ENCODE peak calls at places on chromosome 21, in six cellular contexts. N is body of pancreas, L is uterus, Z is H1, E is ovary, P is HCT116. J is an unnamed sample. For H3K27me3, the result is how much of the 10 kb centered on the place peaks cover.

GRCh38 chr21:23968722-23969647 is 1638.3 kb downstream of the MRPL39 start:
- DNase-seq in N (peak), L (no peak), Z (peak), E (no peak), P (no peak), J (no peak)

GRCh38 chr21:42474982-42475381 is 21.0 kb downstream of the RSPH1 start:
- DNase-seq in N (no peak), L (no peak), Z (no peak), E (no peak), P (no peak), J (no peak)

GRCh38 chr21:46661211-46661625 is 25.7 kb downstream of the PRMT2 start:
- DNase-seq in N (peak), L (peak), Z (peak), E (peak), P (no peak), J (peak)

GRCh38 chr21:29181799-29182470 is 51.5 kb downstream of the MAP3K7CL start:
- DNase-seq in N (peak), L (no peak), Z (no peak), E (no peak), P (peak), J (no peak)

GRCh38 chr21:18220498-18220897 is 24.1 kb upstream of the CHODL start:
- DNase-seq in N (no peak), L (no peak), Z (no peak), E (no peak), P (no peak), J (no peak)

GRCh38 chr21:35134299-35134698 is 85.2 kb upstream of the RUNX1 start:
- DNase-seq in N (no peak), L (no peak), Z (no peak), E (no peak), P (no peak), J (no peak)

GRCh38 chr21:32329331-32329730 is 30.7 kb downstream of the MRAP start:
- DNase-seq in N (no peak), L (peak), Z (no peak), E (no peak), P (no peak), J (no peak)

GRCh38 chr21:33029512-33029921 is 3.8 kb downstream of the OLIG2 start:
- DNase-seq in N (no peak), L (no peak), Z (peak), E (no peak), P (no peak), J (no peak)

GRCh38 chr21:33954395-33954794 is 38.8 kb upstream of the ATP5PO start:
- DNase-seq in N (no peak), L (no peak), Z (no peak), E (no peak), P (no peak), J (no peak)

GRCh38 chr21:32382108-32382601 is 10.7 kb downstream of the URB1 start:
- DNase-seq in N (no peak), L (no peak), Z (no peak), E (no peak), P (no peak), J (no peak)

GRCh38 chr21:42833439-42833815 is 45.9 kb downstream of the WDR4 start:
- DNase-seq in N (peak), L (no peak), Z (peak), E (no peak), P (peak), J (no peak)

GRCh38 chr21:21200939-21201610 is 202.9 kb downstream of the NCAM2 start:
- DNase-seq in N (no peak), L (no peak), Z (no peak), E (no peak), P (no peak), J (no peak)

GRCh38 chr21:14877581-14878228 is 187.1 kb downstream of the NRIP1 start:
- DNase-seq in N (no peak), L (no peak), Z (no peak), E (no peak), P (no peak), J (no peak)

GRCh38 chr21:14545906-14546480 is at the start of gene SAMSN1:
- DNase-seq in N (peak), L (no peak), Z (no peak), E (no peak), P (no peak), J (no peak)

GRCh38 chr21:42734323-42734971 is 81.0 kb downstream of the PDE9A start:
- DNase-seq in N (no peak), L (no peak), Z (no peak), E (no peak), P (no peak), J (no peak)

GRCh38 chr21:42567861-42568260 is 54.2 kb downstream of the SLC37A1 start:
- DNase-seq in N (no peak), L (no peak), Z (no peak), E (no peak), P (no peak), J (peak)

GRCh38 chr21:34728479-34728878 is 59.7 kb downstream of the CLIC6 start:
- DNase-seq in N (peak), L (no peak), Z (no peak), E (no peak), P (no peak), J (no peak)

GRCh38 chr21:34797926-34798595 is 129.3 kb downstream of the CLIC6 start:
- DNase-seq in N (no peak), L (no peak), Z (no peak), E (no peak), P (no peak), J (no peak)

DNA sequence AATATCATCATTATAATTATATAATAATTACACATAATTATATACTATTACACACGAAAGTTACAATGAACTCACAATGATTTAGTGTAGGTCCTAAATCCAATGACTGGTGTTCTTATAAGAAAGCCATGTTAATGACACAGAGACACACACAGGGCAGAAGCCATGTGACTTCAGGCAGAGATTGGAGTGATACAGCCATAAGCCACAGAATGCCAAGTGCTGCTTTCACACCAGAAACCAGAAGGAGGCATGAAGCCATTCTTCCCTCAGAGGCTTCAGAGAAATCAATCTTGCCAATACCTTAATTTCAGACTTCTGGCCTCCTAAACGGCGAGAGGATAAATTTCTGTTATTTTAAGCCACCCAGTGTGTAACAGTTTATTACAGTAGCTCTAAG is 147.4 kb upstream of the KRTAP19-8 start:
- DNase-seq in N (no peak), L (no peak), Z (no peak), E (no peak), P (no peak), J (no peak)
- H3K27me3 ChIP-seq in N (under half), L (under half), Z (under half), E (under half), P (under half), J (under half)

GRCh38 chr21:44735821-44736220 is 24.4 kb upstream of the TSPEAR start:
- DNase-seq in N (no peak), L (no peak), Z (peak), E (no peak), P (no peak), J (no peak)
- H3K27ac ChIP-seq in N (no peak), L (no peak), Z (no peak), E (no peak), P (no peak), J (no peak)

DNA sequence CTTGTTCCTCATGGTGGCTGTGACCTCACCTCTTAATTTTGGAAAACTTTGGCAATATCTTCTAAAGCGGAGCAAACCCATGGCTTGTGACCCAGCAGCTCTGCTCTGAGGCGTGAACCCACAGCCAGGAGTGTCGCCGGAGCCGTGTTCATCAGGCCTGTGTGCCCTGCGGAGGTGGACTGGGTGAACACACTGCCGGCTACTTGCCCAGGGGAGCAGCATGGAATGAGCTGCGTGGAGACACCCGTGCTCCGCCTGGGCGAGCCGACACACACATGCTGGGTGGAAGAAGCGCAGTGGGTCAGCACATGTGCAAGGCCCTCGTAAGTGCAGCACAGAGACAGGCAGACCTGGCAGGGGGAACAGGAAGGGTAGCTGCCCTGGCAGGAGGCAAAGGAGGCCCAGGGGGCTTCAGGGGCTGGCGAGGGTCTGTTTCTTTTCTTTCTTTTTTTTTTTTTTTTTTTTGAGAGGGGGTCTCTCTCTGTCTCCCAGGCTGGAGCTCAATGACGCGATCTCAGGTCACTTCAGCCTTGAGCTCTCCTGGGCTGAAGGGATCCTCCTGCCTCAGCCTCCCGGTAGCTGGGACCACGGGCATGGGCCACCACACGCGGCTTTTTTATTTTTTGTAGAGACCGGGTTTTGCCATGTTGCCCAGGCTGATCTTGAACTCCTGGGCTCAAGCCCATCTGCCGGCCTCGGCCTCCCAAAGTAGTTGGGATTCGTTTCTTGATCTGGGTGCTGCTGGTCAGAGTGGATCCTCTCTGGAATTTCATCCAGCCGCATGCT is 41.8 kb downstream of the AGPAT3 start:
- DNase-seq in N (no peak), L (no peak), Z (no peak), E (no peak), P (no peak), J (no peak)
- TF ChIP-seq POLR2A in N (no peak), L (no peak), Z (no peak), E (no peak), P (no peak), J (no peak)

GRCh38 chr21:45250914-45251634 is 36.6 kb downstream of the POFUT2 start:
- DNase-seq in N (no peak), L (no peak), Z (no peak), E (no peak), P (no peak), J (no peak)

GRCh38 chr21:45249626-45250025 is 38.1 kb downstream of the POFUT2 start:
- DNase-seq in N (no peak), L (no peak), Z (no peak), E (no peak), P (no peak), J (no peak)

GRCh38 chr21:45251635-45252447 is 35.9 kb downstream of the POFUT2 start:
- DNase-seq in N (no peak), L (no peak), Z (no peak), E (no peak), P (no peak), J (no peak)

GRCh38 chr21:45248893-45249381 is 38.8 kb downstream of the POFUT2 start:
- DNase-seq in N (no peak), L (no peak), Z (peak), E (no peak), P (no peak), J (no peak)

DNA sequence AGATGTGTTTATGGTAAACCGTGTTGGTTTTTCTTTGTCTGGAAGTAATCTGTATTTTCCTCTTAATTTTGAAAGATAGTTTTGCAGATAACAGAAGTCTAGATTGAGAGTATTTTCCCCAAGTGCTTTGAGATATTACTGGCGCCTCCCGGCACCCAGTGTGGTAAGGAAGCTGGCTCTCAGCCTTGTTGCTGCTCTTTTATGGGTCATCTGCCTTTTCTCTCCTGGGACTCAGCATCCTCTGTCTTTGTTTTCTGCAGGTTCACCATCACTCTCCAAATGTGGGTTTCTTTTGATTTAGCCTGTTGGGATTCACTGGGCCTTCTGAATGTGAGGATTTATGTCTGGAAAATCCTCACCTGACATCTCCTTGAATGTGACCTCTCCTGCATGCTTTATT is 37.4 kb downstream of the POFUT2 start:
- DNase-seq in N (no peak), L (no peak), Z (no peak), E (no peak), P (no peak), J (no peak)
- H3K27me3 ChIP-seq in N (under half), L (under half), Z (under half), E (under half), P (under half), J (under half)

GRCh38 chr21:25607151-25607811 is at the start of gene MRPL39:
- DNase-seq in N (peak), L (peak), Z (peak), E (peak), P (peak), J (peak)

DNA sequence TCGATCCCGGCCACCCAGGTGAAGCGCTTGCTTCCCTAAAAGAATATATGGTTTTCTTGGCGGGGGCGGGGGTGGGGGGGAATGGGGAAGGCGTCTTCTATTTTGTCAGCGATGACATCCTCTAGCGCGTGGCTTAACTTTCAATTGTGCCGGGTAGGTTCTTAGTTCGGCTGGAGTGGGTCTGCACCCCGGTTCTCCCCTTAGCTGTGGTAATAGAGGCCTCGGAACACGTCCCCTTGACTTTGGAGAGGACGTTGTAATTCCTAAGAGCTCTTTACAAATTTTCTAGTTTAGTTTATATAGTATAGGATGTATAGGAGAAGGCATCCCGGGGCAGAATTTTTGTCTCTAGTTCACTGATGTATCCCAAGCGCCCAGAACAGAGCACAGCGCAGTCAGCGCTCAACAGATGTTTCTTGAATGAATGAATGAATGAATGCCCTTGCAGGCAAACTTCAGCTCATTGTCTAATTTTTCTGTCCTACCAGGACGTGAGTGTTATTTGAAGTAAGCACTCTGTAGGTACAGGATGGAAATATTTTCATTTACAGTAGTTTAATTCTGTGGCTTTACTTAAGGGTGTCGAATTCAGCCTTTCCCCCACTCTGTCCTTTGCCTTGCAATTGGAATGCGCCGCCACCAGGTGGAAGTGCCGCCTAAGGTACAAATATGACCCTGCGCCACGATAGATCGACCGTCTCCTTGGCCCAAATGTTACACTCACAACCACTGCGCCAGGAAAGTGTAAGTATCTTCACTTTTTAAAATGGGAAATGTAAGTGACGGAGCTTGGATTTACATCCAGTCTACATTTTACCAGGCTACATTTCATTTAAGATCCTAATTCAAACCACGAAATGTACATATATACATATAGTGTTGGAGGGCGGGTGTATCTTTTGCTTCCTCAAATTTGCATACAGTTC is 794 bp upstream of the MRPL39 start:
- DNase-seq in N (peak), L (peak), Z (peak), E (peak), P (peak), J (peak)
- H3K27ac ChIP-seq in N (peak), L (peak), Z (no peak), E (no peak), P (peak), J (peak)

GRCh38 chr21:36156815-36157670 is at the start of gene DOP1B:
- DNase-seq in N (no peak), L (no peak), Z (no peak), E (no peak), P (no peak), J (peak)
- TF ChIP-seq POLR2A in N (peak), L (peak), Z (no peak), E (peak), P (peak), J (peak)

GRCh38 chr21:41251961-41252642 is 64.5 kb upstream of the FAM3B start:
- DNase-seq in N (no peak), L (no peak), Z (no peak), E (no peak), P (no peak), J (no peak)
- H3K27me3 ChIP-seq in N (under half), L (under half), Z (under half), E (under half), P (under half), J (under half)

DNA sequence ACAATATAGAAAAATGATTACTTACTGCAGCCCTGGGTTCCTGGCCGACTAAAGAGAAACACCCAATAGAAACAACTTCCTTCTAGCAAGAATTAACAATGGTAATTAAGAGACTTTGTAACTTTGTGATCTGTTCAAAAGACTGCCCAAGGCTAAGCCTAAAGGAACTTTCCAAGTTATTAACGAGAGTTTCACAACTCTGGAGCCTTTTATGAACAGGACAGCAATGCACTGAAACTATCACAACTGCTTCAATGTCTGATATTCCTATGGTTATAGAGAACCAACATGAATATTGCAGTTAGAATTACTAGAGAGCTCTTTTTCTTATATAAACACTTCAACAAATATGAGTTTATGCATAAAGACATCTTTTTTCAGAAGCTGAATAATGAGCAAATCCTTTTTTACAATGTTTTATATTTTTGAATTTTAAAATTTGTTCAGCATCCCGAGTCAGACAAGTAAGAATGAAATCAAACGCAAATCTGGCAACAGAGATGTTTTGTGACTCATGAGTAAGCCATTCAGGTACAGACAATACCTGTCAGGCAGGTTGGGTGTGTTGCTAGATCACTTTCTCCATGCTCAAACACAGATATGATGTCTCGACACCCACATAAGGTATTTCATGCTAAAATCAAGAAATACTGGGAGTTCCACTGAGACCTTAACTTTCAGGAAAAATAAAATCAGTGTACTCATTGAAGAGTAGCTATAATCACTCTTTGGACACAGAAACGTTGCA is 22.2 kb upstream of the KCNJ15 start:
- DNase-seq in N (peak), L (no peak), Z (no peak), E (no peak), P (no peak), J (peak)
- H3K27ac ChIP-seq in N (peak), L (no peak), Z (no peak), E (no peak), P (no peak), J (peak)